ENCODE peak calls at places on chromosomes 13 and 19, in eight cellular contexts. One of them, this sample, is unnamed.

GRCh38 chr13:38824342-38824741 is 137.5 kb downstream of the FREM2 start:
- DNase-seq in stomach: no peak
- DNase-seq in astrocyte: no peak
- DNase-seq in AG04450: no peak
- DNase-seq in WERI-Rb-1: no peak
- DNase-seq in body of pancreas: no peak
- DNase-seq in ovary: no peak
- DNase-seq in HCT116: no peak
- DNase-seq in this sample: no peak

GRCh38 chr13:42876810-42877550 is 95.6 kb downstream of the FAM216B start:
- DNase-seq in HCT116: no peak
- DNase-seq in WERI-Rb-1: no peak
- DNase-seq in body of pancreas: no peak
- DNase-seq in stomach: no peak
- DNase-seq in ovary: no peak
- DNase-seq in AG04450: no peak
- DNase-seq in astrocyte: peak; percentile 72
- DNase-seq in this sample: peak; percentile 34

GRCh38 chr13:77860621-77861020 is 58.0 kb downstream of the EDNRB start:
- DNase-seq in WERI-Rb-1: no peak
- DNase-seq in ovary: no peak
- DNase-seq in body of pancreas: no peak
- DNase-seq in HCT116: no peak
- DNase-seq in stomach: no peak
- DNase-seq in astrocyte: peak; percentile 80
- DNase-seq in AG04450: peak; percentile 77
- DNase-seq in this sample: no peak

GRCh38 chr19:35940078-35940775 is 4.1 kb downstream of the LRFN3 start:
- DNase-seq in AG04450: no peak
- DNase-seq in WERI-Rb-1: no peak
- DNase-seq in astrocyte: no peak
- DNase-seq in stomach: no peak
- DNase-seq in ovary: no peak
- DNase-seq in HCT116: no peak
- DNase-seq in body of pancreas: no peak
- DNase-seq in this sample: no peak

GRCh38 chr19:4724252-4724514 is 541 bp upstream of the DPP9 start:
- DNase-seq in body of pancreas: no peak
- DNase-seq in stomach: no peak
- DNase-seq in HCT116: no peak
- DNase-seq in AG04450: no peak
- DNase-seq in WERI-Rb-1: no peak
- DNase-seq in astrocyte: no peak
- DNase-seq in ovary: no peak
- DNase-seq in this sample: no peak

GRCh38 chr13:46866150-46866549 is 30.7 kb downstream of the HTR2A start:
- DNase-seq in ovary: no peak
- DNase-seq in stomach: no peak
- DNase-seq in body of pancreas: no peak
- DNase-seq in astrocyte: peak; percentile 8
- DNase-seq in HCT116: no peak
- DNase-seq in AG04450: peak; percentile 27
- DNase-seq in WERI-Rb-1: peak; percentile 36
- DNase-seq in this sample: peak; percentile 29

GRCh38 chr13:106573855-106574254 is 5.9 kb upstream of the ARGLU1 start:
- DNase-seq in body of pancreas: no peak
- DNase-seq in HCT116: no peak
- DNase-seq in AG04450: no peak
- DNase-seq in astrocyte: peak; percentile 31
- DNase-seq in WERI-Rb-1: no peak
- DNase-seq in ovary: peak; percentile 50
- DNase-seq in stomach: peak; percentile 61
- DNase-seq in this sample: no peak

GRCh38 chr19:3949997-3950859 is 17.4 kb downstream of the NMRK2 start:
- DNase-seq in AG04450: no peak
- DNase-seq in body of pancreas: no peak
- DNase-seq in stomach: no peak
- DNase-seq in HCT116: no peak
- DNase-seq in ovary: no peak
- DNase-seq in astrocyte: no peak
- DNase-seq in WERI-Rb-1: peak; percentile 79
- DNase-seq in this sample: no peak

GRCh38 chr13:48542581-48543341 is 9.9 kb upstream of the RCBTB2 start:
- DNase-seq in HCT116: no peak
- DNase-seq in stomach: peak; percentile 58
- DNase-seq in astrocyte: peak; percentile 7
- DNase-seq in AG04450: no peak
- DNase-seq in WERI-Rb-1: no peak
- DNase-seq in body of pancreas: no peak
- DNase-seq in ovary: peak; percentile 61
- DNase-seq in this sample: no peak

GRCh38 chr13:110030394-110030928 is 244.1 kb upstream of the IRS2 start:
- DNase-seq in astrocyte: no peak
- DNase-seq in AG04450: no peak
- DNase-seq in HCT116: no peak
- DNase-seq in WERI-Rb-1: no peak
- DNase-seq in body of pancreas: no peak
- DNase-seq in ovary: no peak
- DNase-seq in stomach: no peak
- DNase-seq in this sample: no peak

GRCh38 chr19:2324220-2324948 is 4.0 kb downstream of the LSM7 start:
- DNase-seq in stomach: no peak
- DNase-seq in astrocyte: no peak
- DNase-seq in body of pancreas: no peak
- DNase-seq in WERI-Rb-1: no peak
- DNase-seq in ovary: no peak
- DNase-seq in AG04450: no peak
- DNase-seq in HCT116: no peak
- DNase-seq in this sample: no peak

GRCh38 chr13:44259045-44260042 is 114.3 kb upstream of the SERP2 start:
- DNase-seq in stomach: peak; percentile 41
- DNase-seq in WERI-Rb-1: no peak
- DNase-seq in body of pancreas: no peak
- DNase-seq in HCT116: no peak
- DNase-seq in ovary: no peak
- DNase-seq in astrocyte: peak; percentile 69
- DNase-seq in AG04450: no peak
- DNase-seq in this sample: peak; percentile 25

GRCh38 chr19:21434967-21435544 is 38.1 kb downstream of the ZNF493 start:
- DNase-seq in HCT116: no peak
- DNase-seq in body of pancreas: no peak
- DNase-seq in WERI-Rb-1: no peak
- DNase-seq in AG04450: no peak
- DNase-seq in ovary: no peak
- DNase-seq in astrocyte: no peak
- DNase-seq in stomach: no peak
- DNase-seq in this sample: no peak

GRCh38 chr13:30373727-30374126 is 48.6 kb upstream of the UBE2L5 start:
- DNase-seq in stomach: no peak
- DNase-seq in WERI-Rb-1: no peak
- DNase-seq in ovary: no peak
- DNase-seq in body of pancreas: no peak
- DNase-seq in HCT116: no peak
- DNase-seq in AG04450: no peak
- DNase-seq in astrocyte: no peak
- DNase-seq in this sample: no peak

GRCh38 chr13:33296793-33297425 is 11.4 kb upstream of the STARD13 start:
- DNase-seq in HCT116: no peak
- DNase-seq in body of pancreas: no peak
- DNase-seq in ovary: no peak
- DNase-seq in astrocyte: peak; percentile 73
- DNase-seq in stomach: no peak
- DNase-seq in WERI-Rb-1: no peak
- DNase-seq in AG04450: no peak
- DNase-seq in this sample: no peak
- H3K27ac ChIP-seq in HCT116: no peak overlapping the region
- H3K27ac ChIP-seq in body of pancreas: no peak overlapping the region
- H3K27ac ChIP-seq in ovary: no peak overlapping the region
- H3K27ac ChIP-seq in astrocyte: no peak overlapping the region
- H3K27ac ChIP-seq in stomach: no peak overlapping the region
- H3K27ac ChIP-seq in WERI-Rb-1: no peak overlapping the region
- H3K27ac ChIP-seq in AG04450: no peak overlapping the region
- H3K27ac ChIP-seq in this sample: peak overlapping the region; percentile 14

GRCh38 chr19:49019242-49019932 is 2.5 kb upstream of the LHB start:
- DNase-seq in astrocyte: no peak
- DNase-seq in HCT116: peak; percentile 58
- DNase-seq in AG04450: no peak
- DNase-seq in WERI-Rb-1: peak; percentile 80
- DNase-seq in stomach: peak; percentile 83
- DNase-seq in body of pancreas: peak; percentile 90
- DNase-seq in ovary: peak; percentile 68
- DNase-seq in this sample: peak; percentile 70
- TF ChIP-seq CTCF in astrocyte: no peak
- TF ChIP-seq CTCF in HCT116: peak; percentile 9
- TF ChIP-seq CTCF in AG04450: no peak
- TF ChIP-seq CTCF in WERI-Rb-1: peak; percentile 49
- TF ChIP-seq CTCF in stomach: no peak
- TF ChIP-seq CTCF in body of pancreas: no peak
- TF ChIP-seq CTCF in ovary: no peak
- TF ChIP-seq CTCF in this sample: peak; percentile 31

GRCh38 chr19:40348961-40349507 is 539 bp downstream of the PLD3 start:
- DNase-seq in stomach: no peak
- DNase-seq in body of pancreas: no peak
- DNase-seq in AG04450: no peak
- DNase-seq in astrocyte: peak; percentile 51
- DNase-seq in ovary: no peak
- DNase-seq in WERI-Rb-1: no peak
- DNase-seq in HCT116: peak; percentile 28
- DNase-seq in this sample: peak; percentile 25
- H3K27ac ChIP-seq in stomach: peak overlapping the region; percentile 76
- H3K27ac ChIP-seq in body of pancreas: no peak overlapping the region
- H3K27ac ChIP-seq in AG04450: peak overlapping the region; percentile 3
- H3K27ac ChIP-seq in astrocyte: peak overlapping the region; percentile 72
- H3K27ac ChIP-seq in ovary: peak overlapping the region; percentile 51
- H3K27ac ChIP-seq in WERI-Rb-1: peak overlapping the region; percentile 65
- H3K27ac ChIP-seq in HCT116: peak overlapping the region; percentile 34
- H3K27ac ChIP-seq in this sample: peak overlapping the region; percentile 59

GRCh38 chr13:65926750-65927171 is 1303.4 kb downstream of the PCDH9 start:
- DNase-seq in AG04450: no peak
- DNase-seq in HCT116: peak; percentile 7
- DNase-seq in body of pancreas: peak; percentile 28
- DNase-seq in WERI-Rb-1: peak; percentile 10
- DNase-seq in ovary: no peak
- DNase-seq in stomach: peak; percentile 60
- DNase-seq in astrocyte: no peak
- DNase-seq in this sample: no peak
- TF ChIP-seq CTCF in AG04450: peak; percentile 24
- TF ChIP-seq CTCF in HCT116: peak; percentile 48
- TF ChIP-seq CTCF in body of pancreas: no peak
- TF ChIP-seq CTCF in WERI-Rb-1: peak; percentile 46
- TF ChIP-seq CTCF in ovary: no peak
- TF ChIP-seq CTCF in stomach: no peak
- TF ChIP-seq CTCF in astrocyte: no peak
- TF ChIP-seq CTCF in this sample: no peak

This sample was measured in RWPE1.